ENCODE peak calls at places on chromosome 11, in nine cellular contexts. Y is psoas muscle, B is cardiac fibroblast, T is suprapubic skin, W is GM06990, C is neural progenitor cell, J is ascending aorta, L is left lung, M is pancreas. E is an unnamed sample.

GRCh38 chr11:20363500-20364411 is at the start of gene HTATIP2:
- DNase-seq in Y (peak; percentile 86), W (peak; percentile 88), T (peak; percentile 82), C (peak; percentile 70), J (peak; percentile 82), B (peak; percentile 57), L (peak; percentile 80), M (peak; percentile 45), E (peak; percentile 57)

GRCh38 chr11:10829139-10829538 is 20.4 kb upstream of the EIF4G2 start:
- DNase-seq in W (no peak), J (no peak), C (no peak), B (no peak), Y (no peak), M (no peak), L (no peak), T (no peak), E (no peak)

GRCh38 chr11:2314525-2315394 is 12.9 kb downstream of the TSPAN32 start:
- DNase-seq in M (peak; percentile 82), L (peak; percentile 83), B (peak; percentile 99), C (no peak), J (peak; percentile 93), T (peak; percentile 88), Y (peak; percentile 81), W (no peak), E (peak; percentile 96)

GRCh38 chr11:27698872-27699241 is 1.4 kb downstream of the BDNF start:
- DNase-seq in J (peak; percentile 74), L (peak; percentile 71), Y (peak; percentile 83), W (peak; percentile 54), B (peak; percentile 92), T (peak; percentile 86), C (peak; percentile 95), M (peak; percentile 56), E (peak; percentile 93)

GRCh38 chr11:69694781-69695180 is 9.0 kb downstream of the FGF19 start:
- DNase-seq in M (no peak), J (no peak), Y (no peak), W (no peak), T (no peak), C (no peak), B (no peak), L (no peak), E (no peak)

GRCh38 chr11:44315947-44316387 is 6.0 kb upstream of the ALX4 start:
- DNase-seq in W (no peak), T (no peak), L (no peak), J (no peak), B (peak; percentile 42), Y (peak; percentile 68), M (no peak), C (peak; percentile 74), E (no peak)

GRCh38 chr11:125272092-125272491 is 107.5 kb downstream of the PKNOX2 start:
- DNase-seq in J (no peak), Y (no peak), W (no peak), B (no peak), M (no peak), T (no peak), C (no peak), L (no peak), E (no peak)

GRCh38 chr11:21410513-21410912 is 741.1 kb downstream of the NELL1 start:
- DNase-seq in W (no peak), M (no peak), J (no peak), L (no peak), Y (no peak), B (no peak), T (no peak), C (no peak), E (no peak)

GRCh38 chr11:9821008-9821752 is 157.3 kb downstream of the SWAP70 start:
- DNase-seq in B (no peak), C (no peak), L (no peak), Y (no peak), M (no peak), W (no peak), T (no peak), J (no peak), E (no peak)

GRCh38 chr11:71432761-71433647 is 15.2 kb downstream of the DHCR7 start:
- DNase-seq in J (no peak), W (no peak), C (no peak), L (no peak), M (no peak), Y (no peak), B (no peak), T (no peak), E (no peak)

GRCh38 chr11:2699185-2699530 is 636 bp downstream of the KCNQ1OT1 start:
- DNase-seq in T (peak; percentile 83), W (peak; percentile 24), L (peak; percentile 36), J (no peak), B (no peak), M (no peak), Y (peak; percentile 67), C (no peak), E (no peak)

GRCh38 chr11:57513911-57514537 is 1.5 kb downstream of the SLC43A1 start:
- DNase-seq in J (peak; percentile 72), Y (peak; percentile 66), M (peak; percentile 64), L (peak; percentile 54), C (peak; percentile 63), T (no peak), W (peak; percentile 27), B (peak; percentile 42), E (peak; percentile 27)

GRCh38 chr11:72519220-72519881 is 85.0 kb upstream of the CLPB start:
- DNase-seq in L (no peak), C (no peak), J (no peak), M (no peak), Y (no peak), W (peak; percentile 15), T (no peak), B (no peak), E (peak; percentile 23)

GRCh38 chr11:121741316-121741715 is 288.5 kb upstream of the SORL1-AS1 start:
- DNase-seq in W (no peak), B (peak; percentile 82), J (peak; percentile 65), L (no peak), Y (no peak), C (no peak), T (no peak), M (no peak), E (peak; percentile 96)

GRCh38 chr11:78630561-78631303 is 56.1 kb upstream of the NARS2 start:
- DNase-seq in M (no peak), T (no peak), Y (no peak), L (no peak), J (no peak), B (no peak), W (no peak), C (no peak), E (no peak)

DNA sequence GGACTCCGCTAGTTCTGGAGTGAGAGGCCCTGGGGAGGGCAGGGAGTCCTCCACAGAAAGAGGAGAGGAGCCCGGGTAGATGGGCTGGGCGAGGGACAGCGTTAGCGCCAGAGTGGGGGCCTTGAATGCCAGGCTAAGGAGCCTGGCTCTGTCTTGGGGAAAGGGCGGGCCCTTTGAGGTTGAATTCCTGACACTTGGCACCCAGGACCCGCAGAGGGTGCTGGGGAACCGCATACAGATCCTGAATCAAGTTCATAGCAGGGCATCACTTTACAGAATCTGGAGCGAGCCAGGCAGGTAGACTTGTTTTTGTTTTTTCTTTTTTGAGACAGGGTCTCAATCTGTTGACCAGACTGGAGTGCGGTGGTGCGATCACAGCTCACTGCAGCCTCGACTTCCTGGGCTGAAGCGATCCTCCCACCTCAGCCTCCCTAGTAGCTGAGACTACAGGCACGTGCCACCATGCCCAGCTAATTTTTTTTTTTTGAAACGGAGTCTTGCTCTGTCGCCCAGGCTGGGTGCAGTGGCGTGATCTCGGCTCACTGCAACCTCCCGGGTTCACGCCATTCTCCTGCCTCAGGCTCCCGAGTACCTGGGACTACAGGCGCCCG is 6.0 kb downstream of the CARNS1 start:
- DNase-seq in T (no peak), W (no peak), M (no peak), L (no peak), C (no peak), Y (no peak), J (no peak), B (no peak), E (no peak)
- H3K4me3 ChIP-seq in T (peak overlapping the region; percentile 87), W (peak overlapping the region; percentile 22), M (no peak overlapping the region), L (peak overlapping the region; percentile 56), C (no peak overlapping the region), Y (peak overlapping the region; percentile 68), J (peak overlapping the region; percentile 90), B (peak overlapping the region; percentile 24), E (peak overlapping the region; percentile 17)

DNA sequence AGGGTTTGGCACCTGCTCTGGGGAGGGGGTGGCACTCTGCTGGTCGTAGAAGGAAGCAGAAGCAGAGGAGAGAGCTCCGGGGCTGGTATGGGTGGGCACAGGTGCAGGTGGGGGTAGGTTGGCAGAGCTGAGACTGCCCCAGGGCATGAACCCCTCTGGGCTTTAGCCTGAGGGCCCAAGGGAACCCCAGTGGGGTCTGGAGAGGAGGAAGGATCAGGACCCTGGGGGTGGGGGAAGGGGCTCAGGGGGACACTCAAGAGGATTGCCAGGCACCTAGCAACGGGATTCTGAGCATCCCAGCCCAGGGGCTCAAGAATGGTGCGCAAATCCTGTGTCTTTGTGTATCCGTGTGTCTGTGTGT is 6.3 kb downstream of the ALDH3B2 start:
- DNase-seq in T (peak; percentile 64), J (no peak), B (no peak), M (no peak), L (no peak), C (no peak), W (no peak), Y (no peak), E (no peak)
- TF ChIP-seq CTCF in T (no peak), J (no peak), B (no peak), M (no peak), L (no peak), C (no peak), W (no peak), Y (no peak), E (no peak)

DNA sequence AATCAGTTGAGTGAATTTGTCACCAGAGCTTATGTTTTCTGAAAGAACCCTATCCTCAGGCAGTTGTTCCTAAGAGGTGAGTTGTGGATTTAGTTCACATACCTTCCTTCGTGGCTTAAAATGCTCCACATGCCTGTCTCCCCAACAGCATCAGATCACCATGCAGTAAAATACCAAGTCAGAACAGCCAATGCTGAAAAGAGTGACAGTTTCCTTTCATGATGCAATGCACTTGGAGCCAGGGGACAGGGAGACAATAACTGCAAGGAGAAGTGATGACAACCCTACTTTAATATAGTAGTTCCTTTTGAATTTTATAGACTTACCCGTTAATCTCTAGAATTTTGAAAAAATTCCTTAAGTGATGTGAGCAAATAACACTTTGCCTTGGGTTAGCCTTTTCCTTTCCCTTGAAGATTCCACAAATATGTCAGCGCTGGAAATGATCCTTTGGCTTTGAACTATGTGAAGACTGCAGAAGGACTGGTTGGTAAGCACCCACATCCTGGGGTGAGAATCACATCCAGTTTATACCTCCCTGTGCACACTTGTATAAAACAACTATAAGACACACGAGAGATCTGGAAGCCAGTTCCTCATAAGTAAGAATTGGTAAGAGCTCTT is 71.2 kb downstream of the PIWIL4 start:
- DNase-seq in W (no peak), M (no peak), C (no peak), J (no peak), T (no peak), B (no peak), Y (no peak), L (no peak), E (no peak)
- H3K4me3 ChIP-seq in W (no peak overlapping the region), M (no peak overlapping the region), C (no peak overlapping the region), J (peak overlapping the region; percentile 2), T (no peak overlapping the region), B (no peak overlapping the region), Y (peak overlapping the region; percentile 16), L (peak overlapping the region; percentile 3), E (no peak overlapping the region)

DNA sequence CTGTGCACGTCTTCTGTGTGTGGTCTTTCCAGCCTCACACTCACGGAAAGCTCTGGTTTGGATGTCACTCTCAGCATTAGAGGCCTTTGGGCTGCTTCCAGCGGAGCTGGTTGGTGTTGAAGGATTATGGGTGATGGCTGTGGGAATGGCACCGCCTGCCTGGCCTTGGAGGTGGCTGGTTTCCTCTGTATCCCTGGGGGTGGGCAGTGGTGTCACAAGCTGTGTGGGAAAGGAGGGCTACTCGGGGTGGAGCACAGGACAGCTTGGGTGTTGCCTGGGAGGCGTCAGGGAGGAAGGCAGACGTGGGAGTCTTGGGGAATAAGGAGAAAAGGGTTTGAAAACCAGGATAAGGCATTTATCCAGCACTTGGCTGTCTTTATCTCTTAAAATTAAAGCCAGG is 71.8 kb downstream of the ADAMTS15 start:
- DNase-seq in L (no peak), M (peak; percentile 65), T (no peak), J (no peak), B (peak; percentile 75), Y (no peak), W (no peak), C (no peak), E (peak; percentile 83)
- TF ChIP-seq CTCF in L (no peak), M (no peak), T (no peak), J (no peak), B (no peak), Y (no peak), W (no peak), C (no peak), E (no peak)

E was measured in fibroblast of the aortic adventitia.